ENCODE peak calls at places on chromosomes 6 and 20, in four cellular contexts. One of them, this sample, is unnamed.

GRCh38 chr6:77683515-77683914 is 30.7 kb downstream of the MEI4 start:
- DNase-seq in GM03348: no peak
- DNase-seq in NCI-H460: no peak
- DNase-seq in body of pancreas: no peak
- DNase-seq in this sample: no peak

GRCh38 chr6:4665489-4666417 is 110.5 kb upstream of the CDYL start:
- DNase-seq in GM03348: no peak
- DNase-seq in NCI-H460: no peak
- DNase-seq in body of pancreas: no peak
- DNase-seq in this sample: no peak

GRCh38 chr6:37433657-37434271 is 743 bp downstream of the CMTR1 start:
- DNase-seq in GM03348: peak; percentile 27
- DNase-seq in NCI-H460: no peak
- DNase-seq in body of pancreas: no peak
- DNase-seq in this sample: peak; percentile 15

GRCh38 chr6:75219213-75219612 is 13.4 kb upstream of the COL12A1 start:
- DNase-seq in GM03348: no peak
- DNase-seq in NCI-H460: no peak
- DNase-seq in body of pancreas: no peak
- DNase-seq in this sample: no peak

GRCh38 chr6:25691885-25692284 is 39.9 kb downstream of the SCGN start:
- DNase-seq in GM03348: no peak
- DNase-seq in NCI-H460: no peak
- DNase-seq in body of pancreas: no peak
- DNase-seq in this sample: no peak

GRCh38 chr6:44868335-44868668 is 459.8 kb upstream of the RUNX2 start:
- DNase-seq in GM03348: no peak
- DNase-seq in NCI-H460: no peak
- DNase-seq in body of pancreas: no peak
- DNase-seq in this sample: no peak

GRCh38 chr6:12813321-12813720 is 96.8 kb downstream of the PHACTR1 start:
- DNase-seq in GM03348: peak; percentile 52
- DNase-seq in NCI-H460: no peak
- DNase-seq in body of pancreas: no peak
- DNase-seq in this sample: no peak

GRCh38 chr6:122789862-122790739 is 1.0 kb downstream of the SMPDL3A start:
- DNase-seq in GM03348: peak; percentile 17
- DNase-seq in NCI-H460: no peak
- DNase-seq in body of pancreas: peak; percentile 26
- DNase-seq in this sample: no peak

GRCh38 chr6:158654498-158654897 is 4.6 kb downstream of the SYTL3 start:
- DNase-seq in GM03348: peak; percentile 81
- DNase-seq in NCI-H460: no peak
- DNase-seq in body of pancreas: peak; percentile 81
- DNase-seq in this sample: no peak

GRCh38 chr6:153435787-153436186 is 304.7 kb upstream of the RGS17 start:
- DNase-seq in GM03348: no peak
- DNase-seq in NCI-H460: no peak
- DNase-seq in body of pancreas: no peak
- DNase-seq in this sample: no peak

GRCh38 chr20:20695250-20695816 is 17.1 kb downstream of the RALGAPA2 start:
- DNase-seq in GM03348: no peak
- DNase-seq in NCI-H460: no peak
- DNase-seq in body of pancreas: no peak
- DNase-seq in this sample: no peak

GRCh38 chr6:162868397-162868796 is 140.6 kb downstream of the PACRG start:
- DNase-seq in GM03348: no peak
- DNase-seq in NCI-H460: no peak
- DNase-seq in body of pancreas: no peak
- DNase-seq in this sample: no peak

GRCh38 chr20:1266167-1266973 is at the start of gene SNPH:
- DNase-seq in GM03348: peak; percentile 96
- DNase-seq in NCI-H460: peak; percentile 27
- DNase-seq in body of pancreas: peak; percentile 78
- DNase-seq in this sample: peak; percentile 65

GRCh38 chr6:41607736-41608135 is 30.5 kb upstream of the MDFI start:
- DNase-seq in GM03348: no peak
- DNase-seq in NCI-H460: no peak
- DNase-seq in body of pancreas: no peak
- DNase-seq in this sample: no peak

GRCh38 chr6:132598473-132598872 is 8.9 kb upstream of the TAAR5 start:
- DNase-seq in GM03348: no peak
- DNase-seq in NCI-H460: peak; percentile 16
- DNase-seq in body of pancreas: peak; percentile 10
- DNase-seq in this sample: peak; percentile 36

GRCh38 chr20:49561256-49561655 is 6.7 kb downstream of the PTGIS start:
- DNase-seq in GM03348: no peak
- DNase-seq in NCI-H460: no peak
- DNase-seq in body of pancreas: no peak
- DNase-seq in this sample: no peak

GRCh38 chr6:128763599-128764300 is 119.2 kb upstream of the LAMA2 start:
- DNase-seq in GM03348: no peak
- DNase-seq in NCI-H460: no peak
- DNase-seq in body of pancreas: no peak
- DNase-seq in this sample: no peak

GRCh38 chr6:132084811-132085509 is 133.8 kb upstream of the CCN2 start:
- DNase-seq in GM03348: peak; percentile 77
- DNase-seq in NCI-H460: no peak
- DNase-seq in body of pancreas: no peak
- DNase-seq in this sample: no peak

GRCh38 chr6:97095466-97095865 is 170.9 kb downstream of the KLHL32 start:
- DNase-seq in GM03348: no peak
- DNase-seq in NCI-H460: no peak
- DNase-seq in body of pancreas: no peak
- DNase-seq in this sample: no peak

GRCh38 chr20:52766645-52767435 is 205.3 kb upstream of the TSHZ2 start:
- DNase-seq in GM03348: no peak
- DNase-seq in NCI-H460: no peak
- DNase-seq in body of pancreas: no peak
- DNase-seq in this sample: no peak

GRCh38 chr6:122657601-122658000 is 47.4 kb downstream of the PKIB start:
- DNase-seq in GM03348: no peak
- DNase-seq in NCI-H460: no peak
- DNase-seq in body of pancreas: no peak
- DNase-seq in this sample: no peak

GRCh38 chr6:19838442-19839236 is 1.5 kb downstream of the ID4 start:
- DNase-seq in GM03348: peak; percentile 41
- DNase-seq in NCI-H460: no peak
- DNase-seq in body of pancreas: peak; percentile 81
- DNase-seq in this sample: no peak

GRCh38 chr6:2531426-2532208 is 219.1 kb downstream of the MYLK4 start:
- DNase-seq in GM03348: peak; percentile 50
- DNase-seq in NCI-H460: no peak
- DNase-seq in body of pancreas: no peak
- DNase-seq in this sample: no peak

GRCh38 chr20:24560571-24561485 is 91.4 kb downstream of the SYNDIG1 start:
- DNase-seq in GM03348: no peak
- DNase-seq in NCI-H460: no peak
- DNase-seq in body of pancreas: no peak
- DNase-seq in this sample: no peak

GRCh38 chr6:90905351-90905750 is 318.5 kb upstream of the MAP3K7 start:
- DNase-seq in GM03348: no peak
- DNase-seq in NCI-H460: no peak
- DNase-seq in body of pancreas: no peak
- DNase-seq in this sample: no peak

GRCh38 chr20:45924391-45925261 is 9.9 kb upstream of the PCIF1 start:
- DNase-seq in GM03348: peak; percentile 49
- DNase-seq in NCI-H460: no peak
- DNase-seq in body of pancreas: peak; percentile 61
- DNase-seq in this sample: no peak

GRCh38 chr6:87698618-87699017 is 3.4 kb downstream of the AKIRIN2 start:
- DNase-seq in GM03348: no peak
- DNase-seq in NCI-H460: no peak
- DNase-seq in body of pancreas: no peak
- DNase-seq in this sample: peak; percentile 33